ENCODE peak calls at places on chromosome X, in ten cellular contexts. C is tibial artery, J is psoas muscle, R is body of pancreas, B is AG04450, F is neural progenitor cell, D is OCI-LY7, S is gastrocnemius medialis, Y is A549, M is WERI-Rb-1. X is an unnamed sample. For H3K9me3, the result is how much of the 10 kb centered on the place peaks cover.

GRCh38 chrX:9420513-9420912 is 44.3 kb upstream of the TBL1X start:
- DNase-seq in C (no peak), J (no peak), R (no peak), B (no peak), F (no peak), D (no peak), S (no peak), Y (no peak), M (no peak), X (no peak)

GRCh38 chrX:2540426-2540942 is 39.7 kb upstream of the DHRSX start:
- DNase-seq in C (no peak), J (no peak), R (no peak), B (no peak), F (no peak), D (no peak), S (no peak), Y (no peak), M (no peak), X (no peak)

GRCh38 chrX:23066588-23067281 is 67.0 kb downstream of the DDX53 start:
- DNase-seq in C (no peak), J (no peak), R (no peak), B (no peak), F (no peak), D (no peak), S (no peak), Y (no peak), M (no peak), X (no peak)

GRCh38 chrX:65463550-65463949 is 71.0 kb downstream of the LAS1L start:
- DNase-seq in C (no peak), J (no peak), R (no peak), B (no peak), F (peak), D (no peak), S (no peak), Y (no peak), M (no peak), X (no peak)

GRCh38 chrX:74450803-74451449 is 29.6 kb downstream of the SLC16A2 start:
- DNase-seq in C (peak), J (no peak), R (peak), B (peak), F (no peak), D (no peak), S (no peak), Y (peak), M (no peak), X (no peak)

GRCh38 chrX:147838465-147839131 is 73.1 kb upstream of the FMR1 start:
- DNase-seq in C (no peak), J (no peak), R (no peak), B (no peak), F (peak), D (peak), S (no peak), Y (peak), M (no peak), X (no peak)

GRCh38 chrX:148784137-148784536 is 283.7 kb downstream of the AFF2 start:
- DNase-seq in C (no peak), J (no peak), R (no peak), B (no peak), F (peak), D (no peak), S (no peak), Y (no peak), M (no peak), X (no peak)

GRCh38 chrX:107818900-107819521 is 6.7 kb upstream of the MID2 start:
- DNase-seq in C (no peak), J (no peak), R (no peak), B (no peak), F (peak), D (peak), S (no peak), Y (no peak), M (no peak), X (no peak)

GRCh38 chrX:8191022-8191421 is 20.0 kb upstream of the VCX2 start:
- DNase-seq in C (no peak), J (no peak), R (no peak), B (no peak), F (no peak), D (no peak), S (no peak), Y (no peak), M (no peak), X (no peak)

GRCh38 chrX:128106630-128107029 is 54.4 kb upstream of the ACTRT1 start:
- DNase-seq in C (no peak), J (no peak), R (no peak), B (no peak), F (peak), D (peak), S (no peak), Y (peak), M (peak), X (no peak)

GRCh38 chrX:77899081-77899828 is at the start of gene COX7B:
- DNase-seq in C (peak), J (no peak), R (peak), B (peak), F (peak), D (peak), S (peak), Y (peak), M (peak), X (no peak)

GRCh38 chrX:1658083-1658463 is 43.2 kb downstream of the ASMT start:
- DNase-seq in C (no peak), J (no peak), R (no peak), B (no peak), F (peak), D (no peak), S (no peak), Y (peak), M (peak), X (no peak)

GRCh38 chrX:2410279-2411020 is 90.3 kb downstream of the DHRSX start:
- DNase-seq in C (no peak), J (no peak), R (peak), B (no peak), F (no peak), D (no peak), S (no peak), Y (peak), M (no peak), X (no peak)

GRCh38 chrX:36087366-36087765 is 167.8 kb downstream of the CFAP47 start:
- DNase-seq in C (no peak), J (no peak), R (no peak), B (no peak), F (no peak), D (no peak), S (no peak), Y (no peak), M (no peak), X (no peak)

GRCh38 chrX:115266300-115266699 is 23.2 kb upstream of the LUZP4 start:
- DNase-seq in C (no peak), J (no peak), R (no peak), B (no peak), F (no peak), D (no peak), S (no peak), Y (no peak), M (no peak), X (no peak)

GRCh38 chrX:2610246-2611170 is 80.6 kb upstream of the CD99 start:
- DNase-seq in C (no peak), J (no peak), R (no peak), B (no peak), F (no peak), D (no peak), S (no peak), Y (no peak), M (no peak), X (no peak)

GRCh38 chrX:149825424-149825823 is 43.7 kb downstream of the MAGEA9 start:
- DNase-seq in C (no peak), J (no peak), R (peak), B (no peak), F (peak), D (peak), S (no peak), Y (peak), M (peak), X (peak)

GRCh38 chrX:114152801-114153200 is 431.1 kb upstream of the HTR2C start:
- DNase-seq in C (no peak), J (no peak), R (no peak), B (no peak), F (no peak), D (no peak), S (no peak), Y (no peak), M (no peak), X (no peak)

GRCh38 chrX:87961471-87961870 is 443.9 kb downstream of the KLHL4 start:
- DNase-seq in C (no peak), J (no peak), R (no peak), B (no peak), F (no peak), D (no peak), S (no peak), Y (no peak), M (no peak), X (no peak)

GRCh38 chrX:129738466-129739308 is at the start of gene XPNPEP2:
- DNase-seq in C (no peak), J (no peak), R (no peak), B (no peak), F (peak), D (no peak), S (no peak), Y (no peak), M (no peak), X (peak)

GRCh38 chrX:147494365-147494764 is 417.4 kb upstream of the FMR1 start:
- DNase-seq in C (no peak), J (no peak), R (no peak), B (no peak), F (no peak), D (no peak), S (no peak), Y (no peak), M (no peak), X (no peak)

GRCh38 chrX:95884196-95884595 is 800.4 kb upstream of the DIAPH2 start:
- DNase-seq in C (no peak), J (no peak), R (no peak), B (no peak), F (no peak), D (no peak), S (no peak), Y (no peak), M (no peak), X (no peak)

GRCh38 chrX:104315555-104315954 is 60.8 kb upstream of the ESX1 start:
- DNase-seq in C (no peak), J (no peak), R (no peak), B (no peak), F (no peak), D (no peak), S (no peak), Y (peak), M (no peak), X (no peak)

GRCh38 chrX:1196436-1196835 is 16.0 kb downstream of the CRLF2 start:
- DNase-seq in C (no peak), J (no peak), R (no peak), B (no peak), F (no peak), D (no peak), S (no peak), Y (no peak), M (no peak), X (no peak)

GRCh38 chrX:7083021-7083420 is 64.5 kb upstream of the STS start:
- DNase-seq in C (no peak), J (no peak), R (no peak), B (no peak), F (no peak), D (peak), S (no peak), Y (no peak), M (no peak), X (no peak)

GRCh38 chrX:12690646-12691045 is 100.6 kb upstream of the PRPS2 start:
- DNase-seq in C (no peak), J (no peak), R (no peak), B (no peak), F (no peak), D (no peak), S (no peak), Y (no peak), M (no peak), X (no peak)

GRCh38 chrX:155112171-155112570 is 40.9 kb downstream of the BRCC3 start:
- DNase-seq in C (no peak), J (no peak), R (no peak), B (no peak), F (no peak), D (no peak), S (no peak), Y (no peak), M (no peak), X (no peak)

GRCh38 chrX:149374751-149375150 is 130.4 kb downstream of the IDS start:
- DNase-seq in C (no peak), J (no peak), R (no peak), B (no peak), F (no peak), D (no peak), S (no peak), Y (no peak), M (no peak), X (no peak)

GRCh38 chrX:40107291-40108083 is 9.7 kb upstream of the BCOR start:
- DNase-seq in C (no peak), J (peak), R (peak), B (no peak), F (peak), D (no peak), S (no peak), Y (peak), M (peak), X (peak)
- H3K4me3 ChIP-seq in C (peak), J (peak), R (no peak), B (no peak), F (peak), D (peak), S (peak), Y (peak), M (peak), X (peak)

DNA sequence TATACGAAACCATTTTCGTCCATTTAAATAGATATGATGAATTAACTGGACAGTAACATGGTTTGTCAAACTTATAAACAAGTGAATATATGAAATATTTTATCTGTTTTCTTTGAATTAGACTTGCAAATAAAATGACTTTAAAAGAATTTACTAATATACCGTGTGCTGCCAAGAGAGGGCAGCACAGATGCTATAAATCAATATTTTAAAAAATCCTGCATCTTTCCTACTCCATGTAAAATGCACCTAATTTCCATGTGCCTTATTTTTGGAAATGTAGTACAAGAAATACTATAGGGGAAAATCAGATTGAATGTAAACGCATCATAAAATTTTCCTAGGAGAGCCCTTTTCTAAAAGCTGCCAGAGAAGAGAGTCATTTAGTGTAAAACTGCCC is 62.2 kb downstream of the PRKX start:
- DNase-seq in C (no peak), J (no peak), R (no peak), B (no peak), F (no peak), D (peak), S (no peak), Y (peak), M (no peak), X (no peak)
- TF ChIP-seq CTCF in C (peak), J (peak), R (peak), B (peak), F (peak), D (peak), S (no peak), Y (peak), M (peak), X (peak)

GRCh38 chrX:47448165-47448806 is 34.7 kb downstream of the ZNF41 start:
- DNase-seq in C (no peak), J (no peak), R (no peak), B (no peak), F (no peak), D (no peak), S (no peak), Y (no peak), M (no peak), X (no peak)
- H3K9me3 ChIP-seq in C (under half), J (under half), R (under half), B (under half), F (under half), D (under half), S (under half), Y (half or more), M (under half), X (under half)

GRCh38 chrX:18885317-18886004 is 98.5 kb downstream of the PHKA2 start:
- DNase-seq in C (no peak), J (no peak), R (no peak), B (no peak), F (no peak), D (no peak), S (no peak), Y (no peak), M (no peak), X (no peak)

GRCh38 chrX:18886344-18887161 is 97.4 kb downstream of the PHKA2 start:
- DNase-seq in C (peak), J (peak), R (peak), B (no peak), F (peak), D (peak), S (peak), Y (peak), M (peak), X (peak)

GRCh38 chrX:18887177-18887820 is 96.6 kb downstream of the PHKA2 start:
- DNase-seq in C (no peak), J (peak), R (no peak), B (no peak), F (no peak), D (no peak), S (peak), Y (no peak), M (no peak), X (peak)

GRCh38 chrX:18884916-18885315 is 99.0 kb downstream of the PHKA2 start:
- DNase-seq in C (no peak), J (no peak), R (no peak), B (no peak), F (no peak), D (no peak), S (no peak), Y (no peak), M (no peak), X (no peak)

DNA sequence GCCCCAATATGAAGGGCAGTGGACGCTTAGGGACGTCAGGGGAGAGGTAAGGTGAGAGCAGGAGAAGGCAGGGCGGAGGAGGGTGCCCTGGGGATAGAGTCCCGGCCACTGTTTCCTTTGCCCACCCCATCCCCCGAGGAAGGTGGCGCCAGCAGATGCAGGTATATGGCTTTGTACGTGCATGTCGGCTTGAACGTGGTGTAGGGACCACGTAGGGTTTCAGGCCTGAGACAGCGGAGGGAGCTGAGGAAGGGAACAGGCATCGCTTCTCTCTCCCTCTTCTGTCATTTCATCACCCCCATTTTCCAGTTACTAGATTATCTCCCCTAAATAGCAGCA is 97.9 kb downstream of the PHKA2 start:
- DNase-seq in C (no peak), J (no peak), R (no peak), B (no peak), F (no peak), D (no peak), S (no peak), Y (no peak), M (no peak), X (no peak)
- H3K4me3 ChIP-seq in C (peak), J (peak), R (no peak), B (peak), F (peak), D (no peak), S (peak), Y (peak), M (peak), X (peak)

GRCh38 chrX:49884290-49884862 is 5.1 kb downstream of the USP27X start:
- DNase-seq in C (peak), J (peak), R (peak), B (no peak), F (peak), D (peak), S (no peak), Y (peak), M (peak), X (peak)
- TF ChIP-seq CTCF in C (peak), J (peak), R (peak), B (peak), F (peak), D (peak), S (peak), Y (peak), M (peak), X (peak)

GRCh38 chrX:45472968-45473367 is 272.3 kb upstream of the DIPK2B start:
- DNase-seq in C (no peak), J (no peak), R (no peak), B (peak), F (no peak), D (no peak), S (no peak), Y (no peak), M (no peak), X (no peak)
- H3K9me3 ChIP-seq in C (under half), J (under half), R (under half), B (under half), F (under half), D (under half), S (under half), Y (half or more), M (under half), X (under half)

DNA sequence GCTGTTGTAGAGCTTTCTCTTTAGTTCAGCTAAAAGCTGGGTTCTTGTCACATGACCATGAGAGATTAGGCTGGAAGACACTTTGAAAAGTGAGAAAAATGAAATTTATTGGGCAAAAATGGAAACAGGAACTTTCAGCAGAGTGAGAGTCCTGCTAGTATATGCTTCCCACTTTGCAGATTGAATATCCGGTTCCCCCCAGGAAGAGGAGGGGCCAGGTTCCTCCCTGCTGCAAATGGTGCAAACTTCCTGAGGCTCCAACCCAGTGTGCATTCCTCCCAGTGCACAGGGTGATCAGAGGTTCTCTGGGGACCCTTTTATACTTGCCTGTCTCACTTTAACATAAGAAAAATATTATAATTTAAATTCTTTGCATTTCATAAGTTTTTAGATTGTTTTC is 119.9 kb upstream of the SPIN4 start:
- DNase-seq in C (no peak), J (no peak), R (no peak), B (no peak), F (no peak), D (no peak), S (no peak), Y (no peak), M (no peak), X (no peak)
- H3K4me3 ChIP-seq in C (no peak), J (no peak), R (no peak), B (no peak), F (no peak), D (no peak), S (no peak), Y (no peak), M (no peak), X (no peak)

DNA sequence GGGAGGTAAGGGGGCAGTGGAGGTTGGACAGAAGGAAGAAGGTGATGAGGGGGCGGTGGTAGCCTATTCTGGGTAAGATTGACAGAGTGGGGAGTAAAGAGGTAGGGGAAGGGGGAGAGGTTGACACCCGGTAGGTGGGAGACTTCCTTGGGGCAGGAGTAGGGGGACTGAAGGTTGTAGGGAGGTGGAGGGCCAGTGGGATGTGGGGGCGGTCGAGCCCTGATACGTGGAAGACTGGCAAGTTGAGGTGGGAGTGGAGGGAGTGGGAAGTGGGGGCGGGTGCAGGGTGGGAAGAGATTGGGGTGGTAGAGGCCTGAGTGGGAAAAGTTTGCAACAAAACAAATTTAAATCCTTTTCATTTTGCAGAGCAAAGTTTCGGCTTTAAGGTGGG is 1.7 kb downstream of the GCNA start:
- DNase-seq in C (no peak), J (no peak), R (no peak), B (no peak), F (no peak), D (no peak), S (no peak), Y (no peak), M (no peak), X (no peak)
- TF ChIP-seq CTCF in C (no peak), J (no peak), R (no peak), B (no peak), F (no peak), D (no peak), S (no peak), Y (no peak), M (no peak), X (no peak)

X was measured in left ventricle myocardium inferior.